ENCODE peak calls at places on chromosomes 5 and 9, in eight cellular contexts. Y is GM03348, X is foreskin fibroblast, E is NCI-H2081, P is Ammon's horn, O is sciatic nerve, F is DMS79, U is H4. J is an unnamed sample.

GRCh38 chr5:175321927-175322532 is 122.0 kb downstream of the DRD1 start:
- DNase-seq in Y (no peak), X (peak), E (no peak), P (peak), O (no peak), F (no peak), U (peak), J (no peak)

GRCh38 chr5:179858241-179858585 is 404 bp downstream of the MRNIP start:
- DNase-seq in Y (peak), X (peak), E (peak), P (peak), O (no peak), F (no peak), U (no peak), J (no peak)

GRCh38 chr9:35903049-35903448 is 3.0 kb upstream of the HRCT1 start:
- DNase-seq in Y (peak), X (peak), E (peak), P (peak), O (no peak), F (peak), U (peak), J (no peak)

GRCh38 chr9:90975666-90976538 is 174.3 kb downstream of the SYK start:
- DNase-seq in Y (no peak), X (no peak), E (no peak), P (no peak), O (no peak), F (no peak), U (no peak), J (no peak)

GRCh38 chr5:160021818-160022446 is 13.0 kb downstream of the TTC1 start:
- DNase-seq in Y (peak), X (peak), E (peak), P (peak), O (no peak), F (peak), U (peak), J (no peak)

GRCh38 chr5:315488-316209 is 5.9 kb upstream of the AHRR start:
- DNase-seq in Y (no peak), X (no peak), E (no peak), P (no peak), O (no peak), F (no peak), U (no peak), J (no peak)

GRCh38 chr9:127162567-127163365 is 40.3 kb upstream of the ANGPTL2 start:
- DNase-seq in Y (no peak), X (no peak), E (no peak), P (peak), O (no peak), F (no peak), U (no peak), J (no peak)

GRCh38 chr9:137502008-137502913 is 43.1 kb upstream of the NSMF start:
- DNase-seq in Y (peak), X (peak), E (no peak), P (no peak), O (no peak), F (no peak), U (no peak), J (no peak)

GRCh38 chr9:103617046-103617445 is 477.1 kb upstream of the SMC2 start:
- DNase-seq in Y (no peak), X (no peak), E (no peak), P (peak), O (no peak), F (no peak), U (no peak), J (no peak)

GRCh38 chr9:128529191-128529590 is 23.2 kb upstream of the SPTAN1 start:
- DNase-seq in Y (no peak), X (no peak), E (no peak), P (no peak), O (no peak), F (no peak), U (no peak), J (no peak)

GRCh38 chr9:36623280-36623679 is 50.6 kb downstream of the MELK start:
- DNase-seq in Y (peak), X (peak), E (no peak), P (no peak), O (no peak), F (no peak), U (no peak), J (no peak)

GRCh38 chr5:127564002-127564769 is 46.7 kb downstream of the PRRC1 start:
- DNase-seq in Y (peak), X (peak), E (peak), P (peak), O (no peak), F (no peak), U (peak), J (peak)

GRCh38 chr5:57598756-57599155 is 116.1 kb upstream of the ACTBL2 start:
- DNase-seq in Y (peak), X (peak), E (no peak), P (no peak), O (no peak), F (no peak), U (peak), J (no peak)

GRCh38 chr5:1511651-1512540 is 11.9 kb downstream of the LPCAT1 start:
- DNase-seq in Y (peak), X (peak), E (no peak), P (peak), O (peak), F (no peak), U (no peak), J (no peak)

GRCh38 chr5:85320495-85320894 is 935.8 kb upstream of the EDIL3 start:
- DNase-seq in Y (no peak), X (no peak), E (no peak), P (no peak), O (no peak), F (no peak), U (no peak), J (no peak)

GRCh38 chr5:9108156-9108555 is 437.7 kb downstream of the SEMA5A start:
- DNase-seq in Y (peak), X (peak), E (no peak), P (no peak), O (no peak), F (no peak), U (no peak), J (no peak)

GRCh38 chr5:67880358-67880810 is 335.2 kb upstream of the PIK3R1 start:
- DNase-seq in Y (no peak), X (no peak), E (no peak), P (no peak), O (no peak), F (no peak), U (no peak), J (no peak)

GRCh38 chr9:93810028-93810971 is 144.9 kb downstream of the BARX1 start:
- DNase-seq in Y (peak), X (no peak), E (no peak), P (no peak), O (no peak), F (no peak), U (no peak), J (no peak)

GRCh38 chr5:150618188-150618587 is 22.3 kb upstream of the SYNPO start:
- DNase-seq in Y (no peak), X (no peak), E (no peak), P (no peak), O (no peak), F (no peak), U (no peak), J (no peak)

GRCh38 chr9:119026120-119026519 is 343.1 kb downstream of the BRINP1 start:
- DNase-seq in Y (peak), X (peak), E (peak), P (peak), O (peak), F (no peak), U (no peak), J (no peak)

GRCh38 chr9:120904061-120904998 is 22.3 kb downstream of the TRAF1 start:
- DNase-seq in Y (no peak), X (no peak), E (no peak), P (no peak), O (no peak), F (no peak), U (no peak), J (peak)

GRCh38 chr9:95801797-95802196 is 73.7 kb upstream of the ERCC6L2 start:
- DNase-seq in Y (no peak), X (no peak), E (no peak), P (no peak), O (no peak), F (no peak), U (no peak), J (no peak)

GRCh38 chr5:151082274-151082902 is 1.6 kb upstream of the TNIP1 start:
- DNase-seq in Y (peak), X (peak), E (peak), P (no peak), O (no peak), F (no peak), U (no peak), J (peak)

GRCh38 chr9:80866121-80866520 is 823.2 kb downstream of the TLE1 start:
- DNase-seq in Y (no peak), X (peak), E (no peak), P (no peak), O (no peak), F (no peak), U (no peak), J (no peak)

GRCh38 chr5:179806250-179807045 is at the start of gene MGAT4B:
- DNase-seq in Y (peak), X (peak), E (peak), P (peak), O (peak), F (peak), U (no peak), J (peak)

GRCh38 chr5:4868140-4868735 is 271.9 kb upstream of the ADAMTS16 start:
- DNase-seq in Y (peak), X (peak), E (peak), P (peak), O (peak), F (no peak), U (peak), J (no peak)

GRCh38 chr5:15009420-15009819 is 137.8 kb upstream of the ANKH start:
- DNase-seq in Y (no peak), X (peak), E (peak), P (no peak), O (no peak), F (no peak), U (peak), J (peak)

GRCh38 chr9:37760416-37761165 is 7.0 kb downstream of the TRMT10B start:
- DNase-seq in Y (peak), X (peak), E (no peak), P (no peak), O (no peak), F (no peak), U (no peak), J (no peak)

GRCh38 chr9:76787677-76788076 is 23.4 kb downstream of the PCA3 start:
- DNase-seq in Y (no peak), X (no peak), E (no peak), P (peak), O (no peak), F (no peak), U (no peak), J (no peak)

GRCh38 chr9:26537211-26537610 is 355.4 kb downstream of the CAAP1 start:
- DNase-seq in Y (no peak), X (no peak), E (no peak), P (no peak), O (no peak), F (no peak), U (no peak), J (no peak)

GRCh38 chr9:134403682-134404301 is 77.5 kb downstream of the RXRA start:
- DNase-seq in Y (peak), X (peak), E (no peak), P (peak), O (peak), F (no peak), U (peak), J (no peak)

GRCh38 chr5:39376293-39376714 is 12.0 kb upstream of the C9 start:
- DNase-seq in Y (peak), X (peak), E (peak), P (peak), O (no peak), F (no peak), U (peak), J (no peak)

GRCh38 chr5:37847978-37848425 is 8.2 kb upstream of the GDNF start:
- DNase-seq in Y (peak), X (peak), E (peak), P (no peak), O (no peak), F (peak), U (peak), J (peak)

GRCh38 chr9:94826644-94827410 is 100.3 kb downstream of the AOPEP start:
- DNase-seq in Y (no peak), X (no peak), E (peak), P (no peak), O (no peak), F (no peak), U (no peak), J (no peak)

GRCh38 chr9:113221800-113222481 is 597 bp downstream of the SLC31A1 start:
- DNase-seq in Y (peak), X (no peak), E (peak), P (no peak), O (no peak), F (no peak), U (no peak), J (no peak)

GRCh38 chr9:124335320-124335707 is 77.6 kb downstream of the NEK6 start:
- DNase-seq in Y (no peak), X (no peak), E (no peak), P (no peak), O (no peak), F (no peak), U (no peak), J (no peak)

J was measured in NCI-H510A.